ENCODE peak calls at places on chromosomes 7 and 10, in five cellular contexts. Y is fibroblast of the aortic adventitia, K is AG10803, F is Ammon's horn, S is MV-4-11. R is an unnamed sample.

GRCh38 chr7:128728608-128729007 is 10.6 kb upstream of the CALU start:
- DNase-seq in F (no peak), S (no peak), Y (peak; percentile 33), K (peak; percentile 88), R (no peak)

GRCh38 chr7:3271298-3271697 is 29.8 kb upstream of the SDK1 start:
- DNase-seq in K (no peak), S (no peak), Y (no peak), F (no peak), R (no peak)

GRCh38 chr10:75772153-75772887 is 340.9 kb downstream of the LRMDA start:
- DNase-seq in K (peak; percentile 25), Y (peak; percentile 67), S (peak; percentile 56), F (peak; percentile 24), R (no peak)

GRCh38 chr10:104342941-104343411 is 4.7 kb upstream of the ITPRIP start:
- DNase-seq in F (no peak), Y (no peak), S (no peak), K (peak; percentile 86), R (no peak)

GRCh38 chr7:50262916-50263690 is 41.4 kb upstream of the IKZF1 start:
- DNase-seq in S (peak; percentile 81), F (no peak), K (no peak), Y (no peak), R (no peak)

GRCh38 chr7:289756-290553 is at the start of gene FOXL3:
- DNase-seq in K (no peak), F (no peak), Y (no peak), S (no peak), R (no peak)

GRCh38 chr7:101823086-101823485 is 5.7 kb downstream of the CUX1 start:
- DNase-seq in Y (peak; percentile 23), F (no peak), S (no peak), K (no peak), R (no peak)

GRCh38 chr10:96830511-96831199 is 1.4 kb upstream of the LCOR start:
- DNase-seq in K (peak; percentile 58), F (peak; percentile 45), Y (peak; percentile 77), S (peak; percentile 54), R (peak; percentile 55)

GRCh38 chr7:30813466-30813865 is 42.2 kb downstream of the MINDY4 start:
- DNase-seq in Y (no peak), F (no peak), S (no peak), K (no peak), R (no peak)

GRCh38 chr7:129574487-129574886 is 37.0 kb upstream of the NRF1 start:
- DNase-seq in Y (peak; percentile 92), S (no peak), K (peak; percentile 89), F (no peak), R (no peak)

GRCh38 chr7:127769696-127770400 is 117.9 kb downstream of the SND1 start:
- DNase-seq in K (peak; percentile 17), S (no peak), F (no peak), Y (peak; percentile 67), R (no peak)

GRCh38 chr7:26457702-26458327 is 166.2 kb downstream of the SNX10 start:
- DNase-seq in K (peak; percentile 8), F (no peak), S (no peak), Y (peak; percentile 3), R (no peak)

GRCh38 chr10:22379059-22379458 is 33.8 kb downstream of the SPAG6 start:
- DNase-seq in K (no peak), S (no peak), F (no peak), Y (no peak), R (no peak)

GRCh38 chr10:11823122-11823988 is at the start of gene PROSER2:
- DNase-seq in K (peak; percentile 45), Y (peak; percentile 40), S (peak; percentile 55), F (no peak), R (no peak)

GRCh38 chr7:35869810-35870209 is 69.0 kb downstream of the SEPTIN7 start:
- DNase-seq in F (peak; percentile 4), Y (peak; percentile 36), S (no peak), K (peak; percentile 77), R (no peak)

GRCh38 chr7:152854386-152854785 is 94.8 kb downstream of the ACTR3B start:
- DNase-seq in K (no peak), Y (no peak), S (no peak), F (no peak), R (no peak)

GRCh38 chr7:28005848-28006233 is 174.8 kb downstream of the JAZF1 start:
- DNase-seq in S (no peak), Y (no peak), F (no peak), K (no peak), R (no peak)

GRCh38 chr7:10973942-10974716 is 457 bp downstream of the PHF14 start:
- DNase-seq in F (peak; percentile 20), S (no peak), K (peak; percentile 36), Y (peak; percentile 35), R (peak; percentile 34)

GRCh38 chr10:69742928-69743602 is 58.6 kb upstream of the COL13A1 start:
- DNase-seq in Y (peak; percentile 32), S (no peak), K (peak; percentile 23), F (no peak), R (no peak)